ENCODE peak calls at places on chromosomes 12 and 14, in ten cellular contexts. W, P, R, G, I, U, E, J, T and M are unnamed samples.

GRCh38 chr14:23660290-23661226 is 24.4 kb downstream of the DHRS2 start:
- DNase-seq in R (no peak), U (no peak), I (peak; percentile 31), E (no peak), G (no peak), T (no peak), W (no peak), J (no peak), P (no peak), M (no peak)

GRCh38 chr14:104585966-104586702 is 6.6 kb downstream of the C14orf180 start:
- DNase-seq in J (peak; percentile 79), U (no peak), P (no peak), E (no peak), I (no peak), W (no peak), G (peak; percentile 54), T (no peak), R (no peak), M (no peak)

GRCh38 chr14:61420326-61420725 is 98.9 kb downstream of the PRKCH start:
- DNase-seq in P (peak; percentile 58), I (peak; percentile 29), U (no peak), R (no peak), G (no peak), T (no peak), W (no peak), E (no peak), J (no peak), M (no peak)

GRCh38 chr12:83197483-83197914 is 510.8 kb downstream of the TMTC2 start:
- DNase-seq in W (no peak), G (no peak), T (no peak), I (no peak), U (no peak), R (no peak), P (no peak), E (no peak), J (no peak), M (no peak)

GRCh38 chr14:76463105-76463504 is 87.2 kb downstream of the ESRRB start:
- DNase-seq in T (no peak), I (no peak), E (no peak), W (no peak), J (no peak), G (no peak), P (no peak), U (no peak), R (no peak), M (no peak)

GRCh38 chr14:34931206-34931605 is 51.6 kb upstream of the SRP54 start:
- DNase-seq in R (no peak), T (no peak), I (peak; percentile 40), U (no peak), J (no peak), E (no peak), P (peak; percentile 33), G (no peak), W (peak; percentile 2), M (no peak)

GRCh38 chr14:90545966-90546751 is 149.3 kb downstream of the CALM1 start:
- DNase-seq in U (no peak), T (no peak), E (no peak), W (no peak), J (peak; percentile 39), I (no peak), G (peak; percentile 43), R (peak; percentile 30), P (no peak), M (no peak)

GRCh38 chr12:124416516-124417395 is 121.9 kb downstream of the RFLNA start:
- DNase-seq in J (no peak), U (no peak), W (no peak), P (peak; percentile 53), G (peak; percentile 58), T (no peak), R (no peak), I (no peak), E (no peak), M (no peak)

GRCh38 chr12:113643575-113643974 is 171.9 kb upstream of the LHX5 start:
- DNase-seq in G (no peak), I (no peak), U (no peak), J (no peak), W (no peak), E (no peak), T (no peak), R (no peak), P (no peak), M (no peak)

GRCh38 chr14:102630405-102630804 is 38.0 kb downstream of the RCOR1 start:
- DNase-seq in P (no peak), R (no peak), W (no peak), T (no peak), U (no peak), G (no peak), I (no peak), J (no peak), E (no peak), M (no peak)

GRCh38 chr12:65607271-65607880 is 216.9 kb upstream of the HMGA2 start:
- DNase-seq in E (no peak), W (no peak), R (peak; percentile 10), T (no peak), P (no peak), J (no peak), G (no peak), I (no peak), U (no peak), M (no peak)

GRCh38 chr14:71139058-71139946 is 232.0 kb downstream of the PCNX1 start:
- DNase-seq in R (peak; percentile 51), P (peak; percentile 77), W (peak; percentile 13), J (peak; percentile 37), I (peak; percentile 71), T (peak; percentile 69), G (peak; percentile 73), E (peak; percentile 36), U (peak; percentile 80), M (peak; percentile 51)